ENCODE peak calls at places on chromosomes 7 and 10, in five cellular contexts. One of them, this sample, is unnamed.

GRCh38 chr7:74598558-74598957 is 59.0 kb upstream of the GTF2I start:
- DNase-seq in dorsolateral prefrontal cortex: no peak
- DNase-seq in IMR-90: peak
- DNase-seq in fibroblast of lung: peak
- DNase-seq in WERI-Rb-1: no peak
- DNase-seq in this sample: no peak

GRCh38 chr7:12596225-12596790 is 25.8 kb downstream of the SCIN start:
- DNase-seq in dorsolateral prefrontal cortex: no peak
- DNase-seq in IMR-90: no peak
- DNase-seq in fibroblast of lung: no peak
- DNase-seq in WERI-Rb-1: no peak
- DNase-seq in this sample: no peak

GRCh38 chr10:78471723-78472541 is 438.3 kb downstream of the RPS24 start:
- DNase-seq in dorsolateral prefrontal cortex: no peak
- DNase-seq in IMR-90: no peak
- DNase-seq in fibroblast of lung: no peak
- DNase-seq in WERI-Rb-1: no peak
- DNase-seq in this sample: no peak

GRCh38 chr10:14838582-14839304 is 637 bp downstream of the HSPA14 start:
- DNase-seq in dorsolateral prefrontal cortex: no peak
- DNase-seq in IMR-90: no peak
- DNase-seq in fibroblast of lung: peak
- DNase-seq in WERI-Rb-1: peak
- DNase-seq in this sample: no peak

GRCh38 chr10:70130878-70131559 is 1.6 kb downstream of the AIFM2 start:
- DNase-seq in dorsolateral prefrontal cortex: no peak
- DNase-seq in IMR-90: peak
- DNase-seq in fibroblast of lung: peak
- DNase-seq in WERI-Rb-1: no peak
- DNase-seq in this sample: no peak

GRCh38 chr10:47423476-47423875 is 39.4 kb upstream of the ZNF488 start:
- DNase-seq in dorsolateral prefrontal cortex: no peak
- DNase-seq in IMR-90: peak
- DNase-seq in fibroblast of lung: no peak
- DNase-seq in WERI-Rb-1: no peak
- DNase-seq in this sample: no peak

GRCh38 chr10:14543048-14543903 is 212.6 kb upstream of the FRMD4A start:
- DNase-seq in dorsolateral prefrontal cortex: no peak
- DNase-seq in IMR-90: no peak
- DNase-seq in fibroblast of lung: peak
- DNase-seq in WERI-Rb-1: no peak
- DNase-seq in this sample: no peak

GRCh38 chr10:44651834-44652233 is 259.3 kb upstream of the TMEM72 start:
- DNase-seq in dorsolateral prefrontal cortex: peak
- DNase-seq in IMR-90: peak
- DNase-seq in fibroblast of lung: peak
- DNase-seq in WERI-Rb-1: no peak
- DNase-seq in this sample: no peak

GRCh38 chr7:116957874-116958273 is 4.6 kb downstream of the ST7 start:
- DNase-seq in dorsolateral prefrontal cortex: no peak
- DNase-seq in IMR-90: no peak
- DNase-seq in fibroblast of lung: no peak
- DNase-seq in WERI-Rb-1: no peak
- DNase-seq in this sample: no peak

GRCh38 chr7:20786779-20787651 is at the start of gene SP8:
- DNase-seq in dorsolateral prefrontal cortex: no peak
- DNase-seq in IMR-90: peak
- DNase-seq in fibroblast of lung: no peak
- DNase-seq in WERI-Rb-1: peak
- DNase-seq in this sample: no peak

GRCh38 chr7:132771301-132771730 is 195.0 kb upstream of the PLXNA4 start:
- DNase-seq in dorsolateral prefrontal cortex: no peak
- DNase-seq in IMR-90: no peak
- DNase-seq in fibroblast of lung: no peak
- DNase-seq in WERI-Rb-1: no peak
- DNase-seq in this sample: peak

GRCh38 chr10:1293636-1294440 is 237.7 kb downstream of the WDR37 start:
- DNase-seq in dorsolateral prefrontal cortex: no peak
- DNase-seq in IMR-90: no peak
- DNase-seq in fibroblast of lung: no peak
- DNase-seq in WERI-Rb-1: no peak
- DNase-seq in this sample: peak

GRCh38 chr7:123725586-123726171 is 23.1 kb downstream of the WASL start:
- DNase-seq in dorsolateral prefrontal cortex: no peak
- DNase-seq in IMR-90: no peak
- DNase-seq in fibroblast of lung: no peak
- DNase-seq in WERI-Rb-1: no peak
- DNase-seq in this sample: no peak
- H3K27ac ChIP-seq in dorsolateral prefrontal cortex: no peak
- H3K27ac ChIP-seq in IMR-90: no peak
- H3K27ac ChIP-seq in fibroblast of lung: no peak
- H3K27ac ChIP-seq in WERI-Rb-1: no peak
- H3K27ac ChIP-seq in this sample: no peak

GRCh38 chr7:128718967-128719642 is 20.1 kb upstream of the CALU start:
- DNase-seq in dorsolateral prefrontal cortex: no peak
- DNase-seq in IMR-90: no peak
- DNase-seq in fibroblast of lung: no peak
- DNase-seq in WERI-Rb-1: no peak
- DNase-seq in this sample: no peak

GRCh38 chr7:128708824-128709223 is 30.3 kb upstream of the CALU start:
- DNase-seq in dorsolateral prefrontal cortex: no peak
- DNase-seq in IMR-90: no peak
- DNase-seq in fibroblast of lung: no peak
- DNase-seq in WERI-Rb-1: no peak
- DNase-seq in this sample: no peak

GRCh38 chr7:128715079-128715478 is 24.1 kb upstream of the CALU start:
- DNase-seq in dorsolateral prefrontal cortex: no peak
- DNase-seq in IMR-90: no peak
- DNase-seq in fibroblast of lung: no peak
- DNase-seq in WERI-Rb-1: no peak
- DNase-seq in this sample: no peak

GRCh38 chr7:128710391-128710930 is 28.7 kb upstream of the CALU start:
- DNase-seq in dorsolateral prefrontal cortex: no peak
- DNase-seq in IMR-90: no peak
- DNase-seq in fibroblast of lung: peak
- DNase-seq in WERI-Rb-1: no peak
- DNase-seq in this sample: no peak

GRCh38 chr7:128713794-128714193 is 25.4 kb upstream of the CALU start:
- DNase-seq in dorsolateral prefrontal cortex: no peak
- DNase-seq in IMR-90: peak
- DNase-seq in fibroblast of lung: no peak
- DNase-seq in WERI-Rb-1: no peak
- DNase-seq in this sample: no peak
- H3K27ac ChIP-seq in dorsolateral prefrontal cortex: no peak
- H3K27ac ChIP-seq in IMR-90: no peak
- H3K27ac ChIP-seq in fibroblast of lung: no peak
- H3K27ac ChIP-seq in WERI-Rb-1: no peak
- H3K27ac ChIP-seq in this sample: no peak

DNA sequence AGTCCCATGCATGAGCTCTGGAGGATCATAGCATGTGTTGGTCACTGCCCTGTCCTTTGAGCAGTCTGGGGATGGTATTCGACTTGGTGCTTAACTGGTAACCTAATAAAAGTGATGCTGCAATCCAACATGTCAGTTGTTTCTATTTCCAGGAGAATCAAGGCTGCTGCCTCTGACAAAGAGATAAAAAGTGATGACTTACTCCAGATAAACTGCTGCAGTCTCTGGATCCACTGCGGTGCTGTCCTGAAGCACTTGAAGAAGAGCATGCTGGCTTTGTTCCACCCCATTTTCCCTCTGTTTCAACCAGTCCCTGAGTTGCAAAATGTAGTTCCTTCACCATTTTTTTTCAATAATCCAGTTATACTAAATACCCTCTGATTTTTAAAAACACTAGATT is 403.5 kb upstream of the ANKRD30A start:
- DNase-seq in dorsolateral prefrontal cortex: no peak
- DNase-seq in IMR-90: peak
- DNase-seq in fibroblast of lung: no peak
- DNase-seq in WERI-Rb-1: no peak
- DNase-seq in this sample: no peak
- H3K27ac ChIP-seq in dorsolateral prefrontal cortex: no peak
- H3K27ac ChIP-seq in IMR-90: no peak
- H3K27ac ChIP-seq in fibroblast of lung: no peak
- H3K27ac ChIP-seq in WERI-Rb-1: no peak
- H3K27ac ChIP-seq in this sample: no peak

DNA sequence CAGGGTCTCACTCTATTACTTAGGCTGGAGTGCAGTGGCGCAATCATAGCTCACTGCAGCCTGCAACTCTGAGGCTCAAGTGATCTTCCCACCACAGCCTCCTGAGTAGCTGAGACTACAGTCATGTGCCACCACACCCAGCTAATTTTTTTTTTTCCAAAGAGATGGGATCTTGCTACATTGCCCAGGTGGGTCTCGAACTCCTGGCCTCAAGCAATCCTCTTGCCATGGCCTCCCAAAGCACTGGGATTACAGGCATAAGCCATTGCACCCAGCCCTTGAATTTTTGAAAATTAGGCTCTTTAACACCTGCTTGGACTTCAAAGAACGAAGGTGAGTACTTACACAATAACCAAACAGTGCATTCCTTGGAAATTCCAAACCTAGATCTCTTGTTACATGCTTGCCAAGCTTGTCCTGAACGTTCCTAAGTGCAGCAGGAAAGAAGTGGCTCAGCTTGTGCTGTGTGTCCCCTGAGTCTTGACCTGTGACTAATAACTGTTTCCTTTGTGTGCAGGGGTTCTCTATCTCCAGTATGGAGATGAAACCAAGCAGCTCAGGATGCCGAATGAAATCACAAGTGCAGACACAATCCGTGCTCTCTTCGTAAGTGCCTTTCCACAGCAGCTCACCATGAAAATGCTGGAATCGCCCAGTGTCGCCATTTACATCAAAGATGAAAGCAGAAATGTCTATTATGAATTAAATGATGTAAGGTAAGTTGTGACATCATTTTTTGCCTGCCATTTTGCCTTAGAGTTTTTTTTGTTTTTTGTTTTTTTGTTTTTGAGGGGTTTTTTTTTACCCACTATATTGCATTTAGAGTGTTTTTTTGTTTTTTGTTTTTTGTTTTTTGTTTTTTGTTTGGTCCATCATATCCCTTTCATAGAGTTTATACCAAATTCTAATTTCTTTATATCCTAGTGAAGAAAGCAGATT is 223.8 kb downstream of the KIAA1217 start:
- DNase-seq in dorsolateral prefrontal cortex: no peak
- DNase-seq in IMR-90: peak
- DNase-seq in fibroblast of lung: no peak
- DNase-seq in WERI-Rb-1: no peak
- DNase-seq in this sample: no peak
- H3K27ac ChIP-seq in dorsolateral prefrontal cortex: no peak
- H3K27ac ChIP-seq in IMR-90: no peak
- H3K27ac ChIP-seq in fibroblast of lung: no peak
- H3K27ac ChIP-seq in WERI-Rb-1: no peak
- H3K27ac ChIP-seq in this sample: no peak

DNA sequence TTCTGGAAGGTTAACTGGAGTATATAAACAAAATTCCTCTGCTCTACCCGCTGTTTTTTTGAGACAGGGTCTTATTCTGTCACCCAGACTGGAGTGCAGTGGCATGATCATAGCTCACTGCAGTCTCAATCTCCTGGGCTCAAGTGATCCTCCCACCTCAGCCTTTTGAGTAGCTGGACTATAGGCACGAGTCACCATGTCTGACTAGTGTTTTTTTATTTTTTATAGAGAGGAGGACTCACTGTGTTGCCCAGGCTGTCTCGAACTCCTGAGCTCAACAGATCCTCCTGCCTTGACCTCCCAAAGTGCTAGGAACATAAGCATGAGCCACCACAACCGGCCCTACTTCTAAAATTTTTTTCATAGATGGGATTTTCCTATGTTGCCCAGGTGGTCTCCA is 2.2 kb downstream of the RAB18 start:
- DNase-seq in dorsolateral prefrontal cortex: no peak
- DNase-seq in IMR-90: peak
- DNase-seq in fibroblast of lung: no peak
- DNase-seq in WERI-Rb-1: no peak
- DNase-seq in this sample: no peak
- H3K27ac ChIP-seq in dorsolateral prefrontal cortex: no peak
- H3K27ac ChIP-seq in IMR-90: no peak
- H3K27ac ChIP-seq in fibroblast of lung: no peak
- H3K27ac ChIP-seq in WERI-Rb-1: no peak
- H3K27ac ChIP-seq in this sample: no peak

GRCh38 chr10:13329565-13329964 is 18.5 kb downstream of the SEPHS1 start:
- DNase-seq in dorsolateral prefrontal cortex: no peak
- DNase-seq in IMR-90: no peak
- DNase-seq in fibroblast of lung: no peak
- DNase-seq in WERI-Rb-1: no peak
- DNase-seq in this sample: no peak

GRCh38 chr10:13328126-13328525 is 20.0 kb downstream of the SEPHS1 start:
- DNase-seq in dorsolateral prefrontal cortex: no peak
- DNase-seq in IMR-90: no peak
- DNase-seq in fibroblast of lung: no peak
- DNase-seq in WERI-Rb-1: no peak
- DNase-seq in this sample: no peak

GRCh38 chr10:13328588-13328987 is 19.5 kb downstream of the SEPHS1 start:
- DNase-seq in dorsolateral prefrontal cortex: no peak
- DNase-seq in IMR-90: no peak
- DNase-seq in fibroblast of lung: no peak
- DNase-seq in WERI-Rb-1: no peak
- DNase-seq in this sample: no peak

GRCh38 chr10:13331641-13332040 is 16.5 kb downstream of the SEPHS1 start:
- DNase-seq in dorsolateral prefrontal cortex: no peak
- DNase-seq in IMR-90: no peak
- DNase-seq in fibroblast of lung: no peak
- DNase-seq in WERI-Rb-1: no peak
- DNase-seq in this sample: no peak

GRCh38 chr10:13327516-13327915 is 20.6 kb downstream of the SEPHS1 start:
- DNase-seq in dorsolateral prefrontal cortex: no peak
- DNase-seq in IMR-90: no peak
- DNase-seq in fibroblast of lung: no peak
- DNase-seq in WERI-Rb-1: no peak
- DNase-seq in this sample: no peak
- H3K27ac ChIP-seq in dorsolateral prefrontal cortex: no peak
- H3K27ac ChIP-seq in IMR-90: no peak
- H3K27ac ChIP-seq in fibroblast of lung: no peak
- H3K27ac ChIP-seq in WERI-Rb-1: no peak
- H3K27ac ChIP-seq in this sample: no peak

GRCh38 chr7:151819826-151820225 is 57.1 kb downstream of the PRKAG2 start:
- DNase-seq in dorsolateral prefrontal cortex: no peak
- DNase-seq in IMR-90: no peak
- DNase-seq in fibroblast of lung: no peak
- DNase-seq in WERI-Rb-1: no peak
- DNase-seq in this sample: no peak
- H3K27ac ChIP-seq in dorsolateral prefrontal cortex: no peak
- H3K27ac ChIP-seq in IMR-90: no peak
- H3K27ac ChIP-seq in fibroblast of lung: no peak
- H3K27ac ChIP-seq in WERI-Rb-1: no peak
- H3K27ac ChIP-seq in this sample: no peak

DNA sequence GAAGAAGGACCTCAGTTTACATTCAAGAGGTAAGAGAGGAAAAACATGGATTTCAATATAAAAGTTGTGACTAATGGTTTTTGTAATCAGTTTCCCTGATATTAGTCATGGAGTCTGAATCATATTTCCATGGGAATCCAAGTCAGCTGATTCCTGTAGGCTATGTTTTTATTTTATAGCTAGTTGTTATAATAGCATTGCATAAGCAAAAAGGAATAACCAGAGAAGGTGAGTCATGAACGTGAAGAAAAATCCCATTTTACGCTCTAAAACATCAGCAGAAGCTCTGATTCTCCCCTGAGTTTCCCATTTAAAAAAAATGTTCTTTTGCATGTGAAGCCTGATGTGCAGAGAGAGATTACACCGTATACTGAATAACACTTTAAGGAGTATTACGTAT is 299.3 kb downstream of the SFMBT2 start:
- DNase-seq in dorsolateral prefrontal cortex: no peak
- DNase-seq in IMR-90: peak
- DNase-seq in fibroblast of lung: peak
- DNase-seq in WERI-Rb-1: no peak
- DNase-seq in this sample: no peak
- H3K27ac ChIP-seq in dorsolateral prefrontal cortex: no peak
- H3K27ac ChIP-seq in IMR-90: no peak
- H3K27ac ChIP-seq in fibroblast of lung: no peak
- H3K27ac ChIP-seq in WERI-Rb-1: no peak
- H3K27ac ChIP-seq in this sample: no peak

This sample was measured in substantia nigra.